ENCODE peak calls at places on chromosomes 6 and 20, in ten cellular contexts. X is GM12864, J is upper lobe of right lung, U is breast epithelium, S is left ventricle myocardium inferior, L is gastrocnemius medialis, Z is AG09309, C is osteoblast, A is sigmoid colon, F is lower leg skin. Q is an unnamed sample.

GRCh38 chr6:4678506-4679300 is 97.5 kb upstream of the CDYL start:
- DNase-seq in X (no peak), J (no peak), U (no peak), S (no peak), L (no peak), Z (no peak), C (no peak), A (no peak), F (no peak), Q (no peak)

GRCh38 chr20:37524859-37525708 is 2.6 kb downstream of the BLCAP start:
- DNase-seq in X (no peak), J (no peak), U (no peak), S (no peak), L (no peak), Z (no peak), C (peak; percentile 90), A (no peak), F (peak; percentile 44), Q (no peak)

GRCh38 chr20:59037386-59037785 is 5.2 kb downstream of the PRELID3B start:
- DNase-seq in X (no peak), J (no peak), U (no peak), S (no peak), L (no peak), Z (no peak), C (no peak), A (no peak), F (no peak), Q (no peak)

GRCh38 chr6:165986647-165987482 is 180.8 kb downstream of the TBXT start:
- DNase-seq in X (no peak), J (no peak), U (no peak), S (no peak), L (no peak), Z (no peak), C (no peak), A (peak; percentile 81), F (no peak), Q (no peak)

GRCh38 chr6:134345780-134346179 is 27.9 kb upstream of the SGK1 start:
- DNase-seq in X (no peak), J (no peak), U (no peak), S (peak; percentile 53), L (no peak), Z (no peak), C (peak; percentile 76), A (no peak), F (peak; percentile 24), Q (no peak)

GRCh38 chr20:42368910-42369309 is 750.7 kb upstream of the CHD6 start:
- DNase-seq in X (no peak), J (no peak), U (no peak), S (no peak), L (no peak), Z (no peak), C (no peak), A (no peak), F (no peak), Q (no peak)

GRCh38 chr20:58480455-58481356 is 34.5 kb downstream of the APCDD1L start:
- DNase-seq in X (no peak), J (no peak), U (no peak), S (no peak), L (no peak), Z (no peak), C (no peak), A (no peak), F (no peak), Q (no peak)

GRCh38 chr6:27414996-27415395 is 26.4 kb downstream of the ZNF391 start:
- DNase-seq in X (no peak), J (no peak), U (no peak), S (no peak), L (no peak), Z (no peak), C (no peak), A (no peak), F (no peak), Q (no peak)

DNA sequence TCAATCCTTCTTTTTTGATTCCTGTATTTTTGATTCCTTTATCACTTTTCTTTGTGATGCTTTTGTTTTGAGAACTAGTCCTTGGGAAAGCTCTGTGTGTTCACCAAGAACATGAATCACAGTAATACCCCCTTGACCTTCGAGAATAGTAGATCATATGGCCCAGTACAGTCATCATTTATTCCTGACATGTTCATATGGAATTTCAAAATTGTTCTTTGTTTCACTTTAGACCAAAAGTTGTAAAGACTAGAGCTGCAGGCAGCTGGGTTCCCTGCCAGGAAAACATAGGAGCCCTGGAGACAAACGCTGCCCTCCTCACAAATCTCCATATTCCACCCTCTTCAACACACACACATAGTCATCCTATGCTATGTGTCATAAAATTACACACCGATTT is 621.2 kb upstream of the EYS start:
- DNase-seq in X (no peak), J (no peak), U (no peak), S (no peak), L (no peak), Z (no peak), C (no peak), A (no peak), F (no peak), Q (no peak)
- H3K4me3 ChIP-seq in X (no peak overlapping the region), J (no peak overlapping the region), U (no peak overlapping the region), S (no peak overlapping the region), L (no peak overlapping the region), Z (no peak overlapping the region), C (no peak overlapping the region), A (no peak overlapping the region), F (no peak overlapping the region), Q (no peak overlapping the region)

GRCh38 chr6:22349528-22349927 is 52.7 kb upstream of the PRL start:
- DNase-seq in X (no peak), J (no peak), U (no peak), S (no peak), L (no peak), Z (no peak), C (no peak), A (no peak), F (no peak), Q (no peak)

GRCh38 chr6:22349051-22349450 is 52.2 kb upstream of the PRL start:
- DNase-seq in X (no peak), J (no peak), U (no peak), S (no peak), L (no peak), Z (no peak), C (no peak), A (no peak), F (no peak), Q (no peak)

DNA sequence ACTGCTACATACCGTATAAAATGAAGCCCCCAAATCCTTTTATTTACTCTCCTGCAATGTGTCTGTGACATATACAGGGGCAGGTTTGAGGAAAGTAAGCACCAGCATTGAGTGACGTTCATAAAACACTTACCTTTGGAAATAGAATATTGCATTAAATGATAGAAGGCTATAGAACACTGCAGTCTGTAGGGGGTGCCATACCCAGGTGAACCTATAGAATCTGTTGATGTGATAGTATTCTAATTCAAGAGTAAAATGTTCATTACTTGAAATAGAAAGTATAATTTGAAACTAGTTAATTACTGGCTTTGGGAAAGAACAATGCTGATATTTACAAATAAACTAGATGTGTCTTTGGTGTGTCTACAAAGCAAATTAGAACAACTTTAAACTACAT is 47.0 kb upstream of the PRL start:
- DNase-seq in X (no peak), J (no peak), U (no peak), S (no peak), L (no peak), Z (no peak), C (no peak), A (no peak), F (no peak), Q (no peak)
- TF ChIP-seq CTCF in X (no peak), J (no peak), U (no peak), S (no peak), L (no peak), Z (no peak), C (no peak), A (no peak), F (no peak), Q (peak; percentile 23)

GRCh38 chr6:3355011-3355357 is 96.2 kb downstream of the PSMG4 start:
- DNase-seq in X (no peak), J (no peak), U (no peak), S (no peak), L (no peak), Z (no peak), C (no peak), A (no peak), F (no peak), Q (no peak)

GRCh38 chr6:3355358-3356055 is 96.8 kb downstream of the PSMG4 start:
- DNase-seq in X (no peak), J (no peak), U (no peak), S (no peak), L (no peak), Z (no peak), C (no peak), A (peak; percentile 80), F (peak; percentile 58), Q (no peak)

GRCh38 chr6:3356824-3357420 is 98.2 kb downstream of the PSMG4 start:
- DNase-seq in X (no peak), J (no peak), U (no peak), S (no peak), L (no peak), Z (no peak), C (no peak), A (no peak), F (no peak), Q (no peak)

GRCh38 chr6:3357669-3358068 is 98.9 kb downstream of the PSMG4 start:
- DNase-seq in X (no peak), J (no peak), U (no peak), S (no peak), L (no peak), Z (no peak), C (no peak), A (peak; percentile 49), F (no peak), Q (no peak)

GRCh38 chr6:3356056-3356823 is 97.5 kb downstream of the PSMG4 start:
- DNase-seq in X (peak; percentile 59), J (peak; percentile 75), U (peak; percentile 64), S (peak; percentile 56), L (peak; percentile 64), Z (no peak), C (peak; percentile 94), A (peak; percentile 91), F (peak; percentile 83), Q (no peak)
- H3K4me3 ChIP-seq in X (peak overlapping the region; percentile 43), J (peak overlapping the region; percentile 41), U (peak overlapping the region; percentile 29), S (peak overlapping the region; percentile 59), L (peak overlapping the region; percentile 47), Z (peak overlapping the region; percentile 35), C (peak overlapping the region; percentile 71), A (peak overlapping the region; percentile 24), F (no peak overlapping the region), Q (peak overlapping the region; percentile 45)

GRCh38 chr20:18276821-18277220 is 11.5 kb upstream of the ZNF133 start:
- DNase-seq in X (no peak), J (peak; percentile 74), U (peak; percentile 69), S (peak; percentile 37), L (no peak), Z (peak; percentile 20), C (no peak), A (no peak), F (peak; percentile 65), Q (no peak)

GRCh38 chr20:18267815-18268214 is 20.5 kb upstream of the ZNF133 start:
- DNase-seq in X (no peak), J (no peak), U (no peak), S (no peak), L (no peak), Z (no peak), C (no peak), A (no peak), F (no peak), Q (no peak)

GRCh38 chr20:18271160-18271559 is 17.2 kb upstream of the ZNF133 start:
- DNase-seq in X (no peak), J (no peak), U (no peak), S (no peak), L (no peak), Z (no peak), C (no peak), A (no peak), F (no peak), Q (no peak)

GRCh38 chr20:18273738-18274137 is 14.6 kb upstream of the ZNF133 start:
- DNase-seq in X (no peak), J (no peak), U (no peak), S (no peak), L (no peak), Z (no peak), C (no peak), A (no peak), F (no peak), Q (no peak)

GRCh38 chr20:18272451-18272850 is 15.9 kb upstream of the ZNF133 start:
- DNase-seq in X (no peak), J (no peak), U (no peak), S (peak; percentile 41), L (peak; percentile 19), Z (no peak), C (no peak), A (no peak), F (no peak), Q (no peak)
- TF ChIP-seq CTCF in X (peak; percentile 22), J (no peak), U (no peak), S (peak; percentile 27), L (no peak), Z (no peak), C (peak; percentile 20), A (no peak), F (no peak), Q (peak; percentile 21)